ENCODE peak calls at places on chromosomes 2 and 18, in seven cellular contexts. Y is transverse colon, V is ovary, M is stomach, W is heart left ventricle, S is suprapubic skin, Q is spleen. F is an unnamed sample.

GRCh38 chr2:25009954-25010353 is 31.9 kb upstream of the EFR3B start:
- DNase-seq in Y (no peak), V (no peak), M (no peak), W (no peak), S (no peak), Q (no peak), F (no peak)

GRCh38 chr2:86073225-86073624 is 32.5 kb downstream of the POLR1A start:
- DNase-seq in Y (no peak), V (no peak), M (no peak), W (no peak), S (no peak), Q (no peak), F (no peak)

GRCh38 chr2:113282747-113283533 is 4.2 kb upstream of the PAX8 start:
- DNase-seq in Y (peak; percentile 70), V (no peak), M (peak; percentile 80), W (peak; percentile 47), S (no peak), Q (peak; percentile 82), F (peak; percentile 47)

GRCh38 chr2:199819746-199820145 is 31.2 kb downstream of the FTCDNL1 start:
- DNase-seq in Y (no peak), V (no peak), M (no peak), W (no peak), S (no peak), Q (no peak), F (no peak)

GRCh38 chr2:38360177-38360576 is 16.9 kb downstream of the ATL2 start:
- DNase-seq in Y (no peak), V (no peak), M (no peak), W (no peak), S (no peak), Q (no peak), F (no peak)

GRCh38 chr2:220078439-220078838 is 451.0 kb downstream of the SLC4A3 start:
- DNase-seq in Y (no peak), V (no peak), M (no peak), W (no peak), S (no peak), Q (no peak), F (no peak)

GRCh38 chr2:108637304-108637669 is 82.0 kb upstream of the RANBP2 start:
- DNase-seq in Y (no peak), V (peak; percentile 50), M (peak; percentile 49), W (peak; percentile 78), S (no peak), Q (no peak), F (peak; percentile 39)

GRCh38 chr2:230362030-230362691 is 35.2 kb downstream of the SP140L start:
- DNase-seq in Y (no peak), V (no peak), M (no peak), W (no peak), S (no peak), Q (no peak), F (no peak)

GRCh38 chr2:39870871-39871270 is 91.8 kb upstream of the THUMPD2 start:
- DNase-seq in Y (no peak), V (no peak), M (no peak), W (no peak), S (no peak), Q (no peak), F (no peak)

GRCh38 chr2:28747714-28748113 is 3.9 kb upstream of the PPP1CB start:
- DNase-seq in Y (peak; percentile 39), V (no peak), M (no peak), W (no peak), S (no peak), Q (no peak), F (no peak)

GRCh38 chr2:73020306-73020656 is 51.2 kb downstream of the SFXN5 start:
- DNase-seq in Y (no peak), V (no peak), M (no peak), W (no peak), S (peak; percentile 43), Q (no peak), F (peak; percentile 20)

GRCh38 chr2:156437272-156437671 is 1.1 kb downstream of the GPD2 start:
- DNase-seq in Y (peak; percentile 30), V (peak; percentile 47), M (peak; percentile 28), W (peak; percentile 25), S (peak; percentile 78), Q (no peak), F (peak; percentile 89)
- TF ChIP-seq POLR2A in Y (no peak), V (no peak), M (no peak), W (no peak), S (no peak), Q (no peak), F (no peak)

DNA sequence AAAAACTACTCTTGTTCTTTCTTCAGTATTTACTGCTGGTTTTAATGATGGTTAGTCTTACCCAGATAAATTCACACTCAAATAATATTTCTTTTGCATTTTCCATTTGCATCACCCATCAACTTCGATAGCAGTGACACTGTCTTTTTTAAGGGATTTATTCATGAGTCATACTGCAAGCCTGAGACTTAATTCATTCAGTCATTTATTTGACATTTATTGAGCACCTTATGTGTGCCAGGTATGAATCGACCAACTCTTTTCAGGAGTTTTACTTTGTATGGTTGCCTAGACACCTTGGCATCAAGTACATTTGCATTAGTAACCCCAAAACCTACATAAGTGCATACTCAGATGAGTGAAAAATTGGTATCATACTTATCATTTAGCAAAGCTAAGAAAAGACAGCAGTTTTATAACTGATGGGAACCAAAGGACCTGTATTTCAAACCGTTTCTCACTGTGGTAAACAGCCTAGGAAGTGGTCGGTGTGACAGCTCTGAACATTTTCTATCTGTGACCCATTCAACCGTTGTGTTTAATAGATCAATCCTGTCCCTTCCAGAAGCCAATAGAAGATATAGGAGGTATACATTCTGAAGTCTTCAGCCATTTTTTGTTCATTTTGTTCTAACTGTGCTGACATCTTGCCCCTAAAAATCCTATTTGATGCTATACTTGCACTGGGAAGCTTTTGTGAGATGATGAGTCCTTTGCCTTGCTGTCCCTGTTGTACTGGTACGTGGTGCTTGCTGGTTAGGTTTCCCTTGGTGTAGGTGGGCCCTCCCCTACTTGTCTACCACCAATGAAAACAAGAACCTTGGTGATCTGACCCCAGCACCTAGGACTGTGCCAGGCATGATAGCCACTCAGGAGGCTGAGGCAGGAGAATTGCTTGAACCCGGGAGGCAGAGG is 484.7 kb upstream of the RAB12 start:
- DNase-seq in Y (no peak), V (no peak), M (no peak), W (no peak), S (no peak), Q (no peak), F (no peak)
- H3K4me3 ChIP-seq in Y (no peak overlapping the region), V (no peak overlapping the region), M (no peak overlapping the region), W (no peak overlapping the region), S (no peak overlapping the region), Q (no peak overlapping the region), F (no peak overlapping the region)

GRCh38 chr2:157106950-157107349 is 150.6 kb upstream of the GALNT5 start:
- DNase-seq in Y (no peak), V (no peak), M (no peak), W (no peak), S (no peak), Q (no peak), F (no peak)
- TF ChIP-seq POLR2A in Y (no peak), V (no peak), M (no peak), W (no peak), S (no peak), Q (no peak), F (no peak)

GRCh38 chr2:74513605-74514367 is 464 bp upstream of the TLX2 start:
- DNase-seq in Y (no peak), V (no peak), M (no peak), W (no peak), S (no peak), Q (peak; percentile 63), F (no peak)

GRCh38 chr2:74512744-74513604 is 1.3 kb upstream of the TLX2 start:
- DNase-seq in Y (no peak), V (no peak), M (no peak), W (no peak), S (no peak), Q (peak; percentile 72), F (no peak)

GRCh38 chr2:74516070-74516633 is 1.9 kb downstream of the TLX2 start:
- DNase-seq in Y (peak; percentile 60), V (no peak), M (peak; percentile 62), W (peak; percentile 73), S (peak; percentile 75), Q (peak; percentile 86), F (no peak)

GRCh38 chr2:74515271-74516069 is 1.2 kb downstream of the TLX2 start:
- DNase-seq in Y (no peak), V (no peak), M (no peak), W (no peak), S (no peak), Q (peak; percentile 78), F (no peak)

DNA sequence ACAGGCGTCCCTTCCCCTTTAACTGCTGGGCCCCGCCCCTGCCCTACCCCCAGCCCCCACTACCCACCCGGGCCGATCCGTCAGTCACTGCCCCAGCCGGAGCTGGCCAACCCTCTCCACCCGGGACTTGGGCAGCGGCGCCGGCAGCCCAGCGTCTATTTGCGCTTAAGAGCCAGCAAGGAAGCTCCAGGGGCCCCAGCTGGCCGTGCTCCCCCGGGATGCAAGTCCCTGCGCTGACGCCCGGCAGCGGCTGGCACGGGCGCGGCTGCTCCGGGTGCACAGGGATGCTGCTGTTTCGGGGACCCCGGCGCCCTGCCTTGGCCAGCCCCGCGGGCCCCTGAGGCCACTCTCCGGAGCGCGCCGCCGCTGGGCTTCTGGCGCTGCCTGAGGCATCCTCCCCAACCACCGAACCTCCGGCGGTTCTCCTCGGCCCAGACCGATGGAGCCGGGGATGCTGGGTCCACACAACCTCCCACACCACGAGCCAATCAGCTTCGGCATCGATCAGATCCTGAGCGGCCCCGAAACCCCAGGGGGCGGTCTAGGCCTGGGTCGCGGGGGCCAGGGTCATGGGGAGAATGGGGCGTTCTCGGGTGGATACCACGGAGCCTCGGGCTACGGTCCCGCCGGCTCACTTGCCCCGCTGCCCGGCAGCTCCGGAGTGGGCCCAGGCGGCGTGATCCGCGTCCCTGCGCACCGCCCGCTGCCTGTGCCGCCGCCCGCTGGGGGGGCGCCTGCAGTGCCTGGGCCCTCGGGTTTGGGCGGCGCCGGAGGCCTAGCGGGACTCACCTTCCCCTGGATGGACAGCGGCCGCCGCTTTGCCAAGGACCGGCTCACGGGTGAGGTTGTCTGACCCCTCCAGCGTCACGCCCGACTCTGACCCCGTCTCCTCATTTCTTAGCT is at the start of gene TLX2:
- DNase-seq in Y (no peak), V (no peak), M (no peak), W (no peak), S (no peak), Q (peak; percentile 78), F (no peak)
- H3K4me3 ChIP-seq in Y (no peak within 1 kb of the TSS), V (no peak within 1 kb of the TSS), M (no peak within 1 kb of the TSS), W (peak within 1 kb of the TSS; percentile 16), S (peak within 1 kb of the TSS; percentile 27), Q (no peak within 1 kb of the TSS), F (no peak within 1 kb of the TSS)

GRCh38 chr2:240232961-240233890 is 92.8 kb upstream of the OTOS start:
- DNase-seq in Y (peak; percentile 82), V (peak; percentile 91), M (peak; percentile 92), W (peak; percentile 93), S (peak; percentile 89), Q (peak; percentile 89), F (peak; percentile 72)
- TF ChIP-seq POLR2A in Y (no peak), V (peak; percentile 24), M (no peak), W (no peak), S (no peak), Q (no peak), F (no peak)